ENCODE peak calls at places on chromosome 18, in eight cellular contexts. One of them, this sample, is unnamed.
A peak's percentile ranks its signal among the peaks of the same experiment; 100 is the strongest.

GRCh38 chr18:36420826-36421225 is 123.3 kb downstream of the FHOD3 start:
- DNase-seq in fibroblast of mammary gland: peak; percentile 60
- DNase-seq in cardiac muscle cell: no peak
- DNase-seq in AG10803: peak; percentile 72
- DNase-seq in astrocyte of the spinal cord: peak; percentile 12
- DNase-seq in bronchial epithelial cell: no peak
- DNase-seq in A549: no peak
- DNase-seq in AG04450: no peak
- DNase-seq in this sample: no peak

GRCh38 chr18:13242797-13243196 is 24.2 kb downstream of the LDLRAD4 start:
- DNase-seq in astrocyte of the spinal cord: no peak
- DNase-seq in A549: no peak
- DNase-seq in cardiac muscle cell: no peak
- DNase-seq in bronchial epithelial cell: no peak
- DNase-seq in fibroblast of mammary gland: no peak
- DNase-seq in AG04450: no peak
- DNase-seq in AG10803: no peak
- DNase-seq in this sample: no peak

GRCh38 chr18:1092228-1092627 is 187.6 kb downstream of the ADCYAP1 start:
- DNase-seq in astrocyte of the spinal cord: no peak
- DNase-seq in bronchial epithelial cell: no peak
- DNase-seq in fibroblast of mammary gland: no peak
- DNase-seq in A549: no peak
- DNase-seq in AG10803: no peak
- DNase-seq in cardiac muscle cell: peak; percentile 40
- DNase-seq in AG04450: no peak
- DNase-seq in this sample: no peak

GRCh38 chr18:57784034-57784815 is 18.9 kb downstream of the ATP8B1 start:
- DNase-seq in A549: no peak
- DNase-seq in bronchial epithelial cell: peak; percentile 85
- DNase-seq in AG04450: no peak
- DNase-seq in AG10803: peak; percentile 76
- DNase-seq in astrocyte of the spinal cord: peak; percentile 75
- DNase-seq in cardiac muscle cell: no peak
- DNase-seq in fibroblast of mammary gland: peak; percentile 82
- DNase-seq in this sample: no peak

GRCh38 chr18:62420151-62420512 is 95.0 kb downstream of the TNFRSF11A start:
- DNase-seq in cardiac muscle cell: no peak
- DNase-seq in bronchial epithelial cell: peak; percentile 65
- DNase-seq in AG04450: no peak
- DNase-seq in A549: no peak
- DNase-seq in fibroblast of mammary gland: peak; percentile 58
- DNase-seq in AG10803: peak; percentile 26
- DNase-seq in astrocyte of the spinal cord: peak; percentile 28
- DNase-seq in this sample: no peak

GRCh38 chr18:12703714-12704113 is 872 bp downstream of the PSMG2 start:
- DNase-seq in fibroblast of mammary gland: peak; percentile 60
- DNase-seq in bronchial epithelial cell: no peak
- DNase-seq in AG04450: no peak
- DNase-seq in astrocyte of the spinal cord: peak; percentile 15
- DNase-seq in AG10803: peak; percentile 36
- DNase-seq in A549: no peak
- DNase-seq in cardiac muscle cell: no peak
- DNase-seq in this sample: no peak

GRCh38 chr18:29849145-29849544 is 1193.4 kb downstream of the DSC3 start:
- DNase-seq in astrocyte of the spinal cord: no peak
- DNase-seq in AG10803: peak; percentile 0
- DNase-seq in cardiac muscle cell: no peak
- DNase-seq in AG04450: no peak
- DNase-seq in A549: no peak
- DNase-seq in bronchial epithelial cell: peak; percentile 15
- DNase-seq in fibroblast of mammary gland: peak; percentile 15
- DNase-seq in this sample: no peak

GRCh38 chr18:56043691-56044090 is 455.7 kb upstream of the TCF4 start:
- DNase-seq in A549: no peak
- DNase-seq in AG04450: no peak
- DNase-seq in bronchial epithelial cell: no peak
- DNase-seq in cardiac muscle cell: no peak
- DNase-seq in astrocyte of the spinal cord: peak; percentile 5
- DNase-seq in AG10803: no peak
- DNase-seq in fibroblast of mammary gland: no peak
- DNase-seq in this sample: no peak

GRCh38 chr18:55781481-55781957 is 193.5 kb upstream of the TCF4 start:
- DNase-seq in bronchial epithelial cell: peak; percentile 82
- DNase-seq in AG04450: no peak
- DNase-seq in fibroblast of mammary gland: peak; percentile 79
- DNase-seq in AG10803: peak; percentile 84
- DNase-seq in astrocyte of the spinal cord: peak; percentile 80
- DNase-seq in A549: peak; percentile 7
- DNase-seq in cardiac muscle cell: peak; percentile 59
- DNase-seq in this sample: no peak

GRCh38 chr18:58694221-58694620 is 23.0 kb downstream of the MALT1 start:
- DNase-seq in astrocyte of the spinal cord: no peak
- DNase-seq in cardiac muscle cell: no peak
- DNase-seq in A549: no peak
- DNase-seq in bronchial epithelial cell: no peak
- DNase-seq in AG04450: no peak
- DNase-seq in AG10803: no peak
- DNase-seq in fibroblast of mammary gland: no peak
- DNase-seq in this sample: no peak

GRCh38 chr18:41642756-41643155 is 312.3 kb upstream of the PIK3C3 start:
- DNase-seq in AG10803: peak; percentile 4
- DNase-seq in astrocyte of the spinal cord: no peak
- DNase-seq in cardiac muscle cell: no peak
- DNase-seq in A549: no peak
- DNase-seq in AG04450: no peak
- DNase-seq in bronchial epithelial cell: peak; percentile 64
- DNase-seq in fibroblast of mammary gland: no peak
- DNase-seq in this sample: no peak

GRCh38 chr18:71503222-71503621 is 1040.9 kb downstream of the CBLN2 start:
- DNase-seq in bronchial epithelial cell: no peak
- DNase-seq in AG10803: no peak
- DNase-seq in cardiac muscle cell: no peak
- DNase-seq in fibroblast of mammary gland: no peak
- DNase-seq in astrocyte of the spinal cord: no peak
- DNase-seq in A549: no peak
- DNase-seq in AG04450: no peak
- DNase-seq in this sample: no peak
- TF ChIP-seq CTCF in bronchial epithelial cell: no peak
- TF ChIP-seq CTCF in AG10803: no peak
- TF ChIP-seq CTCF in cardiac muscle cell: no peak
- TF ChIP-seq CTCF in fibroblast of mammary gland: no peak
- TF ChIP-seq CTCF in astrocyte of the spinal cord: no peak
- TF ChIP-seq CTCF in A549: no peak
- TF ChIP-seq CTCF in AG04450: no peak
- TF ChIP-seq CTCF in this sample: no peak

GRCh38 chr18:9809686-9810085 is 76.1 kb upstream of the TXNDC2 start:
- DNase-seq in astrocyte of the spinal cord: no peak
- DNase-seq in cardiac muscle cell: no peak
- DNase-seq in A549: no peak
- DNase-seq in AG04450: no peak
- DNase-seq in bronchial epithelial cell: no peak
- DNase-seq in AG10803: no peak
- DNase-seq in fibroblast of mammary gland: no peak
- DNase-seq in this sample: no peak

GRCh38 chr18:9810216-9810804 is 75.5 kb upstream of the TXNDC2 start:
- DNase-seq in cardiac muscle cell: no peak
- DNase-seq in AG04450: no peak
- DNase-seq in fibroblast of mammary gland: no peak
- DNase-seq in A549: no peak
- DNase-seq in AG10803: peak; percentile 25
- DNase-seq in bronchial epithelial cell: no peak
- DNase-seq in astrocyte of the spinal cord: no peak
- DNase-seq in this sample: no peak

GRCh38 chr18:9806905-9807304 is 78.9 kb upstream of the TXNDC2 start:
- DNase-seq in astrocyte of the spinal cord: no peak
- DNase-seq in AG04450: no peak
- DNase-seq in fibroblast of mammary gland: no peak
- DNase-seq in AG10803: no peak
- DNase-seq in cardiac muscle cell: no peak
- DNase-seq in bronchial epithelial cell: no peak
- DNase-seq in A549: no peak
- DNase-seq in this sample: no peak

GRCh38 chr18:9808530-9809241 is 77.1 kb upstream of the TXNDC2 start:
- DNase-seq in AG04450: no peak
- DNase-seq in AG10803: peak; percentile 66
- DNase-seq in cardiac muscle cell: peak; percentile 11
- DNase-seq in astrocyte of the spinal cord: no peak
- DNase-seq in A549: no peak
- DNase-seq in fibroblast of mammary gland: no peak
- DNase-seq in bronchial epithelial cell: no peak
- DNase-seq in this sample: no peak

DNA sequence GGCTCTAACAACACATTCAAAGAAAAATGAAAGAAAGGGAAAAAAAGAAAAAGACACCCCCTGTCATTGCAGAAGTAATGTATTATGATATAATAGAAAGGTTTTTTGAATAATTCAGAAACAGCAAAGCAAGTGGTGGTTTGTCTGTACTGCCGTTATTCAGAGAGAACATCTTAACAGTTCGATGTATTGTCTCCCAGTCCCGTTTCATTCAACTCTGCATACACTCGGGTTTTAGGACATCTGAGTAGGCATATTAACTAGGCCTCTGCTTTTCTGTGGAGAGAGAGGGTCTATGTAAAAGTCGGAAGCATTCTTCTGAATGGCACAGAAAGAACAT is 77.6 kb upstream of the TXNDC2 start:
- DNase-seq in cardiac muscle cell: no peak
- DNase-seq in AG10803: no peak
- DNase-seq in A549: no peak
- DNase-seq in AG04450: no peak
- DNase-seq in fibroblast of mammary gland: no peak
- DNase-seq in astrocyte of the spinal cord: no peak
- DNase-seq in bronchial epithelial cell: no peak
- DNase-seq in this sample: no peak
- H3K4me3 ChIP-seq in cardiac muscle cell: no peak overlapping the region
- H3K4me3 ChIP-seq in AG10803: no peak overlapping the region
- H3K4me3 ChIP-seq in A549: no peak overlapping the region
- H3K4me3 ChIP-seq in AG04450: no peak overlapping the region
- H3K4me3 ChIP-seq in fibroblast of mammary gland: no peak overlapping the region
- H3K4me3 ChIP-seq in astrocyte of the spinal cord: no peak overlapping the region
- H3K4me3 ChIP-seq in bronchial epithelial cell: no peak overlapping the region
- H3K4me3 ChIP-seq in this sample: no peak overlapping the region

GRCh38 chr18:77059294-77059916 is 73.2 kb downstream of the MBP start:
- DNase-seq in AG10803: peak; percentile 64
- DNase-seq in fibroblast of mammary gland: peak; percentile 83
- DNase-seq in cardiac muscle cell: peak; percentile 50
- DNase-seq in astrocyte of the spinal cord: peak; percentile 77
- DNase-seq in A549: peak; percentile 44
- DNase-seq in AG04450: no peak
- DNase-seq in bronchial epithelial cell: peak; percentile 58
- DNase-seq in this sample: peak; percentile 45

GRCh38 chr18:77061291-77061945 is 71.2 kb downstream of the MBP start:
- DNase-seq in astrocyte of the spinal cord: peak; percentile 75
- DNase-seq in A549: no peak
- DNase-seq in AG04450: peak; percentile 33
- DNase-seq in fibroblast of mammary gland: no peak
- DNase-seq in cardiac muscle cell: no peak
- DNase-seq in AG10803: no peak
- DNase-seq in bronchial epithelial cell: peak; percentile 88
- DNase-seq in this sample: no peak

GRCh38 chr18:77063256-77063655 is 69.3 kb downstream of the MBP start:
- DNase-seq in AG10803: no peak
- DNase-seq in cardiac muscle cell: no peak
- DNase-seq in A549: no peak
- DNase-seq in AG04450: no peak
- DNase-seq in fibroblast of mammary gland: peak; percentile 74
- DNase-seq in bronchial epithelial cell: peak; percentile 91
- DNase-seq in astrocyte of the spinal cord: peak; percentile 81
- DNase-seq in this sample: no peak

GRCh38 chr18:77062518-77063003 is 70.0 kb downstream of the MBP start:
- DNase-seq in AG04450: peak; percentile 21
- DNase-seq in bronchial epithelial cell: no peak
- DNase-seq in astrocyte of the spinal cord: peak; percentile 87
- DNase-seq in AG10803: peak; percentile 43
- DNase-seq in cardiac muscle cell: no peak
- DNase-seq in fibroblast of mammary gland: peak; percentile 46
- DNase-seq in A549: no peak
- DNase-seq in this sample: no peak

GRCh38 chr18:77061946-77062517 is 70.6 kb downstream of the MBP start:
- DNase-seq in bronchial epithelial cell: no peak
- DNase-seq in A549: no peak
- DNase-seq in astrocyte of the spinal cord: peak; percentile 88
- DNase-seq in AG04450: no peak
- DNase-seq in fibroblast of mammary gland: no peak
- DNase-seq in cardiac muscle cell: no peak
- DNase-seq in AG10803: no peak
- DNase-seq in this sample: no peak
- TF ChIP-seq CTCF in bronchial epithelial cell: peak; percentile 35
- TF ChIP-seq CTCF in A549: no peak
- TF ChIP-seq CTCF in astrocyte of the spinal cord: peak; percentile 26
- TF ChIP-seq CTCF in AG04450: no peak
- TF ChIP-seq CTCF in fibroblast of mammary gland: no peak
- TF ChIP-seq CTCF in cardiac muscle cell: no peak
- TF ChIP-seq CTCF in AG10803: no peak
- TF ChIP-seq CTCF in this sample: no peak

GRCh38 chr18:79529991-79530390 is 134.3 kb downstream of the NFATC1 start:
- DNase-seq in AG04450: no peak
- DNase-seq in astrocyte of the spinal cord: no peak
- DNase-seq in AG10803: no peak
- DNase-seq in cardiac muscle cell: no peak
- DNase-seq in A549: no peak
- DNase-seq in bronchial epithelial cell: no peak
- DNase-seq in fibroblast of mammary gland: no peak
- DNase-seq in this sample: no peak

GRCh38 chr18:79527656-79528055 is 131.9 kb downstream of the NFATC1 start:
- DNase-seq in AG04450: no peak
- DNase-seq in cardiac muscle cell: no peak
- DNase-seq in bronchial epithelial cell: no peak
- DNase-seq in A549: no peak
- DNase-seq in fibroblast of mammary gland: no peak
- DNase-seq in astrocyte of the spinal cord: no peak
- DNase-seq in AG10803: no peak
- DNase-seq in this sample: no peak

GRCh38 chr18:79529296-79529695 is 133.6 kb downstream of the NFATC1 start:
- DNase-seq in astrocyte of the spinal cord: no peak
- DNase-seq in AG04450: no peak
- DNase-seq in bronchial epithelial cell: no peak
- DNase-seq in AG10803: no peak
- DNase-seq in fibroblast of mammary gland: no peak
- DNase-seq in cardiac muscle cell: no peak
- DNase-seq in A549: no peak
- DNase-seq in this sample: no peak

GRCh38 chr18:79528296-79528695 is 132.6 kb downstream of the NFATC1 start:
- DNase-seq in fibroblast of mammary gland: no peak
- DNase-seq in bronchial epithelial cell: no peak
- DNase-seq in astrocyte of the spinal cord: no peak
- DNase-seq in A549: no peak
- DNase-seq in AG04450: no peak
- DNase-seq in AG10803: no peak
- DNase-seq in cardiac muscle cell: no peak
- DNase-seq in this sample: peak; percentile 40

DNA sequence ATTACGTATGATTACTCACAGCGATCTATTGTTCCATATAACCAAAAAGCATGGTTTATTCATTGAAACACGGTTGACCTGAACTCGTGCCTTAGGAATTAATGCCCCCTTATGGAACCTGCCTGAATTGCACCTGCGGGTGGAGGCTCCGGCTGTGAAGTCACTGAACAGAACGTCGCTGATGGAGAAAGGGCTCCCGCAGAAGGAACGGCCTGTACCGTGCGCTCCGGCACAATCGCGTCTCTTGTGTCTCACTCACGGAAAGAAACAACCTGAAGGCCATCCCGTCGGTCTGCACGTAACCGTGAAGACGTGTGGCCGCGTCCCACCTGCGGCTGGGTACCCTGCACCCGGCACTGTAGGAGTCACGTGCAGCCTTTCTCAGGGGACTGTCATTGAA is 133.1 kb downstream of the NFATC1 start:
- DNase-seq in astrocyte of the spinal cord: peak; percentile 76
- DNase-seq in AG04450: peak; percentile 15
- DNase-seq in cardiac muscle cell: peak; percentile 71
- DNase-seq in A549: peak; percentile 73
- DNase-seq in bronchial epithelial cell: peak; percentile 48
- DNase-seq in AG10803: peak; percentile 61
- DNase-seq in fibroblast of mammary gland: peak; percentile 71
- DNase-seq in this sample: peak; percentile 30
- H3K4me3 ChIP-seq in astrocyte of the spinal cord: no peak overlapping the region
- H3K4me3 ChIP-seq in AG04450: no peak overlapping the region
- H3K4me3 ChIP-seq in cardiac muscle cell: no peak overlapping the region
- H3K4me3 ChIP-seq in A549: no peak overlapping the region
- H3K4me3 ChIP-seq in bronchial epithelial cell: no peak overlapping the region
- H3K4me3 ChIP-seq in AG10803: no peak overlapping the region
- H3K4me3 ChIP-seq in fibroblast of mammary gland: no peak overlapping the region
- H3K4me3 ChIP-seq in this sample: no peak overlapping the region

This sample was measured in LNCaP clone FGC.